ENCODE peak calls at places on chromosomes 5 and 9, in four cellular contexts. P is NCI-H2029; L is activated T-helper 9 cell treated with anti-CD3 and anti-CD28 coated beads, Interleukin-2, amount 50 U/mL, for 16 hours; D is stomach. O is an unnamed sample.

GRCh38 chr9:6113312-6113711 is 97.9 kb upstream of the RANBP6 start:
- DNase-seq in D (no peak), L (no peak), P (no peak), O (no peak)

GRCh38 chr9:80957806-80958205 is 731.5 kb downstream of the TLE1 start:
- DNase-seq in D (no peak), P (no peak), L (no peak), O (no peak)

GRCh38 chr5:95808686-95809413 is 13.7 kb downstream of the GLRX start:
- DNase-seq in P (no peak), D (peak; percentile 58), L (peak; percentile 58), O (no peak)

GRCh38 chr5:58197875-58198274 is 262.0 kb downstream of the PLK2 start:
- DNase-seq in P (no peak), D (no peak), L (no peak), O (no peak)

GRCh38 chr5:59193616-59194319 is 610.9 kb downstream of the RAB3C start:
- DNase-seq in P (no peak), D (no peak), L (no peak), O (no peak)

GRCh38 chr5:103487253-103487652 is 75.3 kb downstream of the NUDT12 start:
- DNase-seq in D (no peak), P (no peak), L (no peak), O (no peak)

GRCh38 chr9:131733601-131734061 is 6.2 kb downstream of the RAPGEF1 start:
- DNase-seq in L (peak; percentile 35), P (peak; percentile 59), D (peak; percentile 35), O (no peak)

GRCh38 chr5:57780306-57780958 is 297.8 kb upstream of the ACTBL2 start:
- DNase-seq in D (no peak), L (no peak), P (no peak), O (no peak)

GRCh38 chr5:141882594-141883183 is 4.5 kb upstream of the PCDH1 start:
- DNase-seq in P (peak; percentile 40), L (no peak), D (no peak), O (no peak)

GRCh38 chr5:41649659-41650058 is 139.3 kb upstream of the PLCXD3 start:
- DNase-seq in L (no peak), P (no peak), D (no peak), O (no peak)

GRCh38 chr9:121088576-121088975 is 13.8 kb downstream of the CNTRL start:
- DNase-seq in L (no peak), P (no peak), D (no peak), O (no peak)

GRCh38 chr5:124212949-124213348 is 533.5 kb downstream of the ZNF608 start:
- DNase-seq in P (peak; percentile 4), D (no peak), L (no peak), O (no peak)

GRCh38 chr5:172719211-172719610 is 51.8 kb downstream of the DUSP1 start:
- DNase-seq in P (no peak), D (no peak), L (no peak), O (no peak)

GRCh38 chr5:15002183-15002582 is 130.6 kb upstream of the ANKH start:
- DNase-seq in P (no peak), L (no peak), D (no peak), O (no peak)

GRCh38 chr9:101354765-101355708 is 29.8 kb downstream of the BAAT start:
- DNase-seq in P (no peak), L (no peak), D (no peak), O (no peak)

GRCh38 chr9:88692837-88693236 is 157.9 kb downstream of the NXNL2 start:
- DNase-seq in D (no peak), P (no peak), L (no peak), O (no peak)

GRCh38 chr5:55377810-55378209 is 70.0 kb downstream of the MTREX start:
- DNase-seq in D (no peak), L (no peak), P (no peak), O (no peak)

GRCh38 chr9:99427252-99427651 is 205.2 kb downstream of the SEC61B start:
- DNase-seq in L (no peak), D (no peak), P (no peak), O (no peak)

GRCh38 chr9:88694625-88695024 is 159.6 kb downstream of the NXNL2 start:
- DNase-seq in L (no peak), P (no peak), D (no peak), O (no peak)

GRCh38 chr9:106025449-106025848 is 331.1 kb downstream of the TMEM38B start:
- DNase-seq in L (no peak), P (no peak), D (no peak), O (no peak)

GRCh38 chr5:113760486-113760885 is 247.0 kb downstream of the YTHDC2 start:
- DNase-seq in L (no peak), D (no peak), P (no peak), O (no peak)

GRCh38 chr5:55407059-55407684 is 99.4 kb downstream of the MTREX start:
- DNase-seq in L (no peak), D (no peak), P (no peak), O (no peak)

GRCh38 chr5:32627219-32627880 is 42.0 kb downstream of the SUB1 start:
- DNase-seq in P (no peak), D (no peak), L (no peak), O (no peak)